ENCODE peak calls at places on chromosomes 12 and 14, in nine cellular contexts. M, Q, I, Z, L, G, B, A and R are unnamed samples.

GRCh38 chr14:55580401-55581010 is 499 bp downstream of the KTN1 start:
- DNase-seq in M (peak), Q (peak), G (peak), B (no peak), Z (peak), A (peak), L (peak), I (peak), R (peak)

GRCh38 chr12:124700810-124701594 is 133.6 kb upstream of the NCOR2 start:
- DNase-seq in L (peak), Q (no peak), B (no peak), I (no peak), G (no peak), A (peak), M (peak), Z (peak), R (peak)

GRCh38 chr14:99158646-99159165 is 113.3 kb downstream of the BCL11B start:
- DNase-seq in I (no peak), Z (peak), Q (no peak), B (no peak), A (no peak), M (no peak), G (no peak), L (no peak), R (no peak)

GRCh38 chr12:51846911-51847829 is 1.3 kb downstream of the FIGNL2 start:
- DNase-seq in I (no peak), L (peak), B (no peak), Z (no peak), M (peak), G (peak), Q (no peak), A (no peak), R (no peak)

GRCh38 chr12:26732010-26732908 is 100.7 kb downstream of the ITPR2 start:
- DNase-seq in Z (no peak), G (no peak), A (no peak), Q (no peak), M (no peak), L (no peak), I (no peak), B (no peak), R (no peak)

GRCh38 chr12:75953312-75953906 is 78.2 kb downstream of the PHLDA1 start:
- DNase-seq in I (no peak), G (no peak), B (no peak), M (no peak), Z (no peak), Q (no peak), L (no peak), A (no peak), R (no peak)

GRCh38 chr12:115023279-115023678 is 339.3 kb upstream of the TBX3 start:
- DNase-seq in I (no peak), B (no peak), A (no peak), Z (no peak), Q (no peak), G (no peak), M (no peak), L (peak), R (no peak)

GRCh38 chr12:27541031-27541719 is 17.2 kb downstream of the PPFIBP1 start:
- DNase-seq in Q (no peak), A (no peak), I (no peak), G (no peak), Z (no peak), B (no peak), M (no peak), L (no peak), R (no peak)

GRCh38 chr14:37583358-37584210 is 11.5 kb downstream of the FOXA1 start:
- DNase-seq in A (no peak), Z (no peak), M (no peak), I (peak), G (no peak), B (no peak), Q (no peak), L (no peak), R (no peak)

GRCh38 chr14:79419571-79420327 is 791.6 kb downstream of the DIO2 start:
- DNase-seq in M (no peak), L (no peak), A (no peak), G (no peak), B (no peak), Z (no peak), I (no peak), Q (no peak), R (no peak)

GRCh38 chr12:123063535-123063934 is 83.1 kb downstream of the ARL6IP4 start:
- DNase-seq in L (no peak), M (no peak), G (no peak), I (no peak), Z (no peak), B (no peak), A (no peak), Q (no peak), R (no peak)

GRCh38 chr14:31420319-31421081 is at the start of gene HEATR5A:
- DNase-seq in A (peak), L (peak), M (peak), I (peak), B (peak), Z (peak), Q (peak), G (peak), R (peak)
- TF ChIP-seq CTCF in A (peak), L (peak), M (no peak), I (peak), B (no peak), Z (no peak), Q (no peak), G (peak), R (peak)

GRCh38 chr14:102320671-102321455 is 1.3 kb downstream of the ZNF839 start:
- DNase-seq in G (peak), M (no peak), B (no peak), I (no peak), Z (no peak), L (no peak), Q (no peak), A (no peak), R (no peak)

GRCh38 chr14:102318781-102319276 is 717 bp upstream of the ZNF839 start:
- DNase-seq in L (peak), Z (no peak), I (no peak), A (no peak), G (peak), Q (peak), B (no peak), M (no peak), R (peak)

GRCh38 chr14:102320033-102320660 is 601 bp downstream of the ZNF839 start:
- DNase-seq in M (peak), Z (peak), Q (peak), B (no peak), G (peak), I (no peak), A (peak), L (peak), R (peak)

GRCh38 chr14:102317564-102318248 is 1.8 kb upstream of the ZNF839 start:
- DNase-seq in L (no peak), A (peak), Z (no peak), I (no peak), G (peak), Q (peak), B (no peak), M (peak), R (no peak)

GRCh38 chr14:102319351-102320032 is at the start of gene ZNF839:
- DNase-seq in M (peak), Z (peak), A (peak), L (peak), B (peak), G (peak), I (peak), Q (peak), R (peak)
- TF ChIP-seq POLR2A in M (no peak), Z (no peak), A (peak), L (peak), B (no peak), G (no peak), I (peak), Q (peak), R (peak)

GRCh38 chr14:22797017-22797917 is 18.0 kb downstream of the SLC7A7 start:
- DNase-seq in Q (no peak), G (no peak), A (no peak), M (no peak), B (no peak), I (no peak), L (no peak), Z (no peak), R (no peak)
- H3K4me3 ChIP-seq in Q (no peak), G (no peak), A (no peak), M (no peak), B (no peak), I (no peak), L (no peak), Z (no peak), R (no peak)

GRCh38 chr12:96354326-96354725 is 45.9 kb downstream of the CDK17 start:
- DNase-seq in A (no peak), Z (no peak), L (no peak), M (no peak), G (no peak), I (no peak), B (no peak), Q (no peak), R (no peak)

GRCh38 chr12:96360550-96360949 is 39.7 kb downstream of the CDK17 start:
- DNase-seq in Z (no peak), A (no peak), I (no peak), M (no peak), B (no peak), L (no peak), G (no peak), Q (no peak), R (no peak)

GRCh38 chr12:96354844-96355534 is 45.2 kb downstream of the CDK17 start:
- DNase-seq in B (no peak), I (no peak), M (no peak), L (no peak), A (no peak), Q (no peak), G (no peak), Z (no peak), R (no peak)

GRCh38 chr12:96359328-96359727 is 40.9 kb downstream of the CDK17 start:
- DNase-seq in M (no peak), I (no peak), G (no peak), L (no peak), A (no peak), Q (no peak), Z (no peak), B (no peak), R (no peak)

GRCh38 chr12:96356831-96357230 is 43.4 kb downstream of the CDK17 start:
- DNase-seq in M (no peak), I (no peak), G (no peak), Q (no peak), L (no peak), B (no peak), A (no peak), Z (no peak), R (no peak)
- TF ChIP-seq CTCF in M (no peak), I (no peak), G (no peak), Q (no peak), L (no peak), B (no peak), A (no peak), Z (no peak), R (no peak)